ENCODE peak calls at places on chromosome 2, in four cellular contexts. One of them, this sample, is unnamed.

GRCh38 chr2:14632133-14632936 is at the start of gene LRATD1:
- DNase-seq in K562: peak; percentile 69
- DNase-seq in GM12878: no peak
- DNase-seq in HEK293T: peak; percentile 71
- DNase-seq in this sample: peak; percentile 50

GRCh38 chr2:27885246-27885645 is 4.9 kb downstream of the RBKS start:
- DNase-seq in K562: no peak
- DNase-seq in GM12878: no peak
- DNase-seq in HEK293T: no peak
- DNase-seq in this sample: no peak

GRCh38 chr2:240355001-240355891 is 80.2 kb upstream of the GPC1 start:
- DNase-seq in GM12878: no peak
- DNase-seq in K562: no peak
- DNase-seq in HEK293T: no peak
- DNase-seq in this sample: no peak

GRCh38 chr2:216315817-216316603 is 56.3 kb downstream of the MARCHF4 start:
- DNase-seq in K562: no peak
- DNase-seq in GM12878: no peak
- DNase-seq in HEK293T: no peak
- DNase-seq in this sample: no peak

GRCh38 chr2:182186132-182186735 is 200.6 kb downstream of the PPP1R1C start:
- DNase-seq in GM12878: no peak
- DNase-seq in K562: peak; percentile 13
- DNase-seq in HEK293T: peak; percentile 12
- DNase-seq in this sample: peak; percentile 31

GRCh38 chr2:27185331-27186026 is 26.4 kb upstream of the ATRAID start:
- DNase-seq in GM12878: no peak
- DNase-seq in K562: no peak
- DNase-seq in HEK293T: no peak
- DNase-seq in this sample: peak; percentile 86

GRCh38 chr2:102050854-102051391 is 59.2 kb downstream of the IL1R2 start:
- DNase-seq in K562: peak; percentile 61
- DNase-seq in HEK293T: no peak
- DNase-seq in GM12878: no peak
- DNase-seq in this sample: peak; percentile 33

GRCh38 chr2:173580351-173580750 is 225.7 kb downstream of the CDCA7 start:
- DNase-seq in HEK293T: no peak
- DNase-seq in GM12878: no peak
- DNase-seq in K562: no peak
- DNase-seq in this sample: no peak

GRCh38 chr2:44553456-44553855 is 191.7 kb downstream of the CAMKMT start:
- DNase-seq in HEK293T: no peak
- DNase-seq in GM12878: no peak
- DNase-seq in K562: no peak
- DNase-seq in this sample: no peak

GRCh38 chr2:120283649-120284048 is 31.0 kb downstream of the RALB start:
- DNase-seq in GM12878: no peak
- DNase-seq in K562: no peak
- DNase-seq in HEK293T: peak; percentile 61
- DNase-seq in this sample: peak; percentile 65

GRCh38 chr2:47304654-47305053 is 98.3 kb upstream of the MSH2 start:
- DNase-seq in K562: no peak
- DNase-seq in GM12878: no peak
- DNase-seq in HEK293T: no peak
- DNase-seq in this sample: no peak

GRCh38 chr2:119480718-119481142 is 43.6 kb downstream of the SCTR start:
- DNase-seq in K562: peak; percentile 24
- DNase-seq in HEK293T: no peak
- DNase-seq in GM12878: no peak
- DNase-seq in this sample: peak; percentile 48

GRCh38 chr2:58633576-58634365 is 392.6 kb upstream of the FANCL start:
- DNase-seq in HEK293T: no peak
- DNase-seq in GM12878: no peak
- DNase-seq in K562: no peak
- DNase-seq in this sample: peak; percentile 14

GRCh38 chr2:46364797-46365457 is 67.7 kb downstream of the EPAS1 start:
- DNase-seq in HEK293T: peak; percentile 59
- DNase-seq in K562: peak; percentile 74
- DNase-seq in GM12878: no peak
- DNase-seq in this sample: peak; percentile 57

GRCh38 chr2:5777089-5777488 is 84.9 kb downstream of the SOX11 start:
- DNase-seq in K562: no peak
- DNase-seq in GM12878: no peak
- DNase-seq in HEK293T: no peak
- DNase-seq in this sample: no peak

GRCh38 chr2:226887940-226888339 is 52.1 kb downstream of the RHBDD1 start:
- DNase-seq in GM12878: no peak
- DNase-seq in HEK293T: no peak
- DNase-seq in K562: no peak
- DNase-seq in this sample: no peak

GRCh38 chr2:197515277-197515797 is 529 bp upstream of the MOB4 start:
- DNase-seq in HEK293T: no peak
- DNase-seq in K562: no peak
- DNase-seq in GM12878: no peak
- DNase-seq in this sample: peak; percentile 61

GRCh38 chr2:191441761-191442160 is 196.6 kb downstream of the MYO1B start:
- DNase-seq in HEK293T: no peak
- DNase-seq in K562: no peak
- DNase-seq in GM12878: no peak
- DNase-seq in this sample: no peak

GRCh38 chr2:96527990-96528679 is 8.4 kb upstream of the ARID5A start:
- DNase-seq in GM12878: peak; percentile 72
- DNase-seq in K562: no peak
- DNase-seq in HEK293T: no peak
- DNase-seq in this sample: no peak

GRCh38 chr2:135037831-135038230 is 9.4 kb downstream of the MAP3K19 start:
- DNase-seq in GM12878: no peak
- DNase-seq in K562: no peak
- DNase-seq in HEK293T: no peak
- DNase-seq in this sample: no peak
- TF ChIP-seq FOXK2 in GM12878: no peak
- TF ChIP-seq FOXK2 in K562: no peak
- TF ChIP-seq FOXK2 in HEK293T: no peak
- TF ChIP-seq FOXK2 in this sample: no peak

GRCh38 chr2:171432206-171432968 is 1.4 kb downstream of the METTL8 start:
- DNase-seq in K562: no peak
- DNase-seq in HEK293T: no peak
- DNase-seq in GM12878: no peak
- DNase-seq in this sample: no peak

GRCh38 chr2:171433763-171434670 is at the start of the genes DCAF17 and METTL8:
- DNase-seq in HEK293T: peak; percentile 94
- DNase-seq in K562: peak; percentile 96
- DNase-seq in GM12878: peak; percentile 94
- DNase-seq in this sample: peak; percentile 97

GRCh38 chr2:171432969-171433762 is 624 bp downstream of the METTL8 start:
- DNase-seq in HEK293T: peak; percentile 38
- DNase-seq in GM12878: no peak
- DNase-seq in K562: peak; percentile 57
- DNase-seq in this sample: peak; percentile 83

GRCh38 chr2:171431677-171432167 is 2.1 kb downstream of the METTL8 start:
- DNase-seq in GM12878: no peak
- DNase-seq in HEK293T: no peak
- DNase-seq in K562: no peak
- DNase-seq in this sample: no peak

GRCh38 chr2:171430516-171431410 is 3.0 kb downstream of the METTL8 start:
- DNase-seq in K562: no peak
- DNase-seq in HEK293T: no peak
- DNase-seq in GM12878: no peak
- DNase-seq in this sample: no peak
- TF ChIP-seq FOXK2 in K562: no peak
- TF ChIP-seq FOXK2 in HEK293T: no peak
- TF ChIP-seq FOXK2 in GM12878: no peak
- TF ChIP-seq FOXK2 in this sample: no peak

DNA sequence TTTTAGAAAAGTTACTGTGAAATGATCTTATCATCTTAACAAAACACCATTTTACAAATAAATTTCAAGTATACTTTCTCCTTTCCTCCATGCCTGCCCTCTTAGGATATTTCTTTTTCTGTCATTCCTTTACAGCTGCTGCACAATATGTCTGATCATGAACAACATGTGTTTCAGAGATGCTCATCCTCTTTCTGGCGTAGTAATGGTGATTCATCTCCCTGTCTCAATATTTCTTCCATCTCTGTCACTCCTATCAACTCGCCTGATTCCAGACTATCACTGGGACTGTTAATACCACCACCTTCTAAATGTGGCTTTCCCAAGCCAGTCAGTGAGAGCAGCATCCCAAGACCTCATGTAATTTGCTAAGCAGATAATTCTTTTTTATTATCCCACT is 290.5 kb downstream of the GULP1 start:
- DNase-seq in GM12878: no peak
- DNase-seq in K562: no peak
- DNase-seq in HEK293T: no peak
- DNase-seq in this sample: no peak
- TF ChIP-seq FOXK2 in GM12878: no peak
- TF ChIP-seq FOXK2 in K562: no peak
- TF ChIP-seq FOXK2 in HEK293T: no peak
- TF ChIP-seq FOXK2 in this sample: no peak

DNA sequence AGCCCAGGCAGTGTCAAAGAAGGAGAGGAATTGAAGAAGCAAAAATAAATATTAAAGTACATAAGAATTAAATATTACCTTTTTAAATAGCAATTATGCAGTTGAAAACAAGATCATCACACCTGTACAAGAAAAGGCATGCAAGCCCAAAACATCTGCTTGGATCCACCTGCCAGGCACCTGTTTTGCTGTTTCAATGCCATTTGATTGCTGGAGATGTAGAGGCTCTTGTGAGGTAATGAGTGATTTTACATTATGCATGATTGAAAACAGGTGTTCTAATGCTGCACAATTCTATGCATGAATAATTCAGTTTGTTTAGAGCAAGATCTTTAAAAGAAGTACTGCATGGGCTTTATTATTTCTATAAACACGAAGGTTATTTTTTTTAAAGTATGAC is 700.6 kb upstream of the ZEB2 start:
- DNase-seq in K562: no peak
- DNase-seq in GM12878: no peak
- DNase-seq in HEK293T: no peak
- DNase-seq in this sample: no peak
- TF ChIP-seq FOXK2 in K562: no peak
- TF ChIP-seq FOXK2 in GM12878: no peak
- TF ChIP-seq FOXK2 in HEK293T: no peak
- TF ChIP-seq FOXK2 in this sample: no peak

GRCh38 chr2:147386284-147386683 is 458.5 kb upstream of the ACVR2A start:
- DNase-seq in GM12878: no peak
- DNase-seq in K562: no peak
- DNase-seq in HEK293T: no peak
- DNase-seq in this sample: no peak
- TF ChIP-seq FOXK2 in GM12878: no peak
- TF ChIP-seq FOXK2 in K562: no peak
- TF ChIP-seq FOXK2 in HEK293T: no peak
- TF ChIP-seq FOXK2 in this sample: no peak

DNA sequence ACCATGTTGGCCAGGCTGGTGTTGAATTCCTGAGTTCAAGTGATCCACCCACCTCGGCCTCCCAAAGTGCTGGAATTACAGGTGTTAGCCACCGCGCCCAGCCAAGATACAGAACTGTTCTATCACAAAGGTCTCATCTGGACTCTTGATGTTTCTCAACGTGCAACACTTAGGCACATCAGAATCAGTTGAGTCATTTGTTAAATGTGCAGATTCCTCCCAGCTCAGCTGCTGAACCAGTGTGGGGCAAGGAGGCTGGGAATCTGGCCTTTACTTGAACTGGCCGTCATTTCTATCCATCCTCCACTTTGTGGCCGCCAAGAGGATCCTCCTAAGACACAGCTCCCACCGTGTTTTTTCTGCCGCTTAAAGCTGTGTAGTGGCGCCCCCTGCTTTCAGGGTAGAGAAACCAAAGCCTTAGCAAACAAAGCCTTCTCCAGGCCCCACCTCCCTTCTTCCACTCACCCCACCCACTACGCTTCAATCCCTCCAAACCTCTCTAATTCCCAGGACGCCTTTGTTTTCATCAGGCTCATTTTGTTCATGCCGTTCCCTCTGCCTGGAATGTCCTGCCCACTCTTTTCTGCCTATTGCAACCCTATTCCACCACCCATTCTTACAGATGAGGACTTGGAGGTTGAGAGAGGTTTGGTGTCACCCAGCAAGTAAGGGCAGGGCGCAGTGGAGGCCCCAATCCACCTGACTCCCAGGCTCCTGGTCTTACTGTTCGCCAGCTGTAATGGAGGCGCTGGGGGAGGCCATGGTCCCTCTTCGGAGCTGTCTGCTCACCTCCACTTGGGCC is 776 bp upstream of the SPEG start:
- DNase-seq in HEK293T: peak; percentile 73
- DNase-seq in GM12878: no peak
- DNase-seq in K562: peak; percentile 72
- DNase-seq in this sample: peak; percentile 35
- TF ChIP-seq FOXK2 in HEK293T: no peak
- TF ChIP-seq FOXK2 in GM12878: no peak
- TF ChIP-seq FOXK2 in K562: no peak
- TF ChIP-seq FOXK2 in this sample: no peak

GRCh38 chr2:25201265-25201664 is 32.9 kb upstream of the POMC start:
- DNase-seq in GM12878: no peak
- DNase-seq in K562: peak; percentile 50
- DNase-seq in HEK293T: peak; percentile 42
- DNase-seq in this sample: no peak

GRCh38 chr2:25201794-25202193 is 33.4 kb upstream of the POMC start:
- DNase-seq in HEK293T: no peak
- DNase-seq in K562: no peak
- DNase-seq in GM12878: no peak
- DNase-seq in this sample: no peak

GRCh38 chr2:25194576-25195122 is 26.3 kb upstream of the POMC start:
- DNase-seq in HEK293T: no peak
- DNase-seq in K562: no peak
- DNase-seq in GM12878: no peak
- DNase-seq in this sample: no peak

GRCh38 chr2:25198209-25198525 is 29.8 kb upstream of the POMC start:
- DNase-seq in K562: no peak
- DNase-seq in HEK293T: no peak
- DNase-seq in GM12878: no peak
- DNase-seq in this sample: no peak

DNA sequence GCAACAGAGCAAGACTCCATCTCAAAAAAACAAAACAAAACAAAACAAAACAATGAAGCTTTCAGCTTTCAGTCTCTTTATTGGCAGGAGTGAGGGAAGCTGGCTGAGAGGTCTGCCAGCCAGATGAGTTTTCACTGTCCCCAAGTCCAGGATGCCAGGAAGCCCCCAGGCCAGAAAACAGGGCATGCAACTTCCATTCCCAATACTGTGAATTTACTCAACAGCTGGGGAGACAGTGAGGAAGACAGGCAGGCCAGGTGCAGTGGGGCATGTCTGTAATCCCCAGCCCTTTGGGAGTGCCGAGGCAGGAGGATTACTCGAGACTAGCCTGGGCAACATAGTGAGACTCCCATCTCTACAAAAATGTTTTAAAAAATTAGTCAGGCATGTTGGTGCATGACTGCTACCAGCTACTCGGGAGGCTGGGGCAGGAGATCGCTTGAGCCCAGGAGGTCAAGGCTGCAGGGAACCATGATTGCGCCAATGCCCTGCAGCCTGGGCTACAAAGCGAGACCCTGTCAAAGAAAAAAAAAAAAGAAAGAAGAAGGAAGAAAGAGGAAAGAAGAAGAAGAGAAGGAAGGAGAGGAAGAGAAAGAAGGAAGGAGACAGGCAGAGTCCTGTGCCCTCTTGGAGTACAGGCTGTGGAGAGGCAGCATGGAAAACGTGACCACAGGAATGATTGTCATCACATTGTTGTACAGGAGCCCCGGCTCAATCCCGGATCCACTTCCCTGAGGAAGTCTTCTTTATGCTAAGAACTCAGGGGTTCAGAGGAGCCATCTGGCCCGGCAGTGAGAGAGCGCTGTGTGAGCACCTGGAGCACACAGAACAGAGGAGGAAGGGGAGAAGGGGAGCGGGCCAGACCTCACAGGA is 29.2 kb upstream of the POMC start:
- DNase-seq in K562: no peak
- DNase-seq in GM12878: no peak
- DNase-seq in HEK293T: no peak
- DNase-seq in this sample: no peak
- TF ChIP-seq FOXK2 in K562: no peak
- TF ChIP-seq FOXK2 in GM12878: no peak
- TF ChIP-seq FOXK2 in HEK293T: no peak
- TF ChIP-seq FOXK2 in this sample: no peak

This sample was measured in HepG2.